ENCODE peak calls at places on chromosomes 11 and 22, in four cellular contexts. V, O, K and D are unnamed samples.
A peak's percentile ranks its signal among the peaks of the same experiment; 100 is the strongest.

GRCh38 chr11:109971184-109971523 is 122.0 kb upstream of the ZC3H12C start:
- DNase-seq in V (peak; percentile 85), O (no peak), K (peak; percentile 89), D (peak; percentile 90)

GRCh38 chr11:129372609-129373488 is 2.8 kb upstream of the BARX2 start:
- DNase-seq in O (peak; percentile 25), K (no peak), V (no peak), D (no peak)

GRCh38 chr11:40321537-40321936 is 1137.9 kb downstream of the LRRC4C start:
- DNase-seq in K (no peak), V (no peak), O (no peak), D (no peak)

GRCh38 chr22:27331526-27332281 is 469.9 kb downstream of the MN1 start:
- DNase-seq in O (no peak), V (peak; percentile 48), K (peak; percentile 88), D (peak; percentile 60)

GRCh38 chr11:112082729-112083128 is 3.8 kb downstream of the TIMM8B start:
- DNase-seq in K (peak; percentile 18), V (peak; percentile 44), O (no peak), D (no peak)

GRCh38 chr22:46074771-46075551 is 75.4 kb upstream of the PPARA start:
- DNase-seq in K (no peak), V (peak; percentile 32), O (no peak), D (peak; percentile 30)

GRCh38 chr11:107591098-107591445 is at the start of gene ELMOD1:
- DNase-seq in K (peak; percentile 34), O (peak; percentile 65), V (peak; percentile 3), D (peak; percentile 51)

GRCh38 chr22:43100223-43100622 is 10.3 kb upstream of the BIK start:
- DNase-seq in V (no peak), O (no peak), K (no peak), D (no peak)

GRCh38 chr11:77819921-77820564 is 479 bp downstream of the RSF1 start:
- DNase-seq in O (peak; percentile 41), V (peak; percentile 23), K (peak; percentile 33), D (peak; percentile 42)

GRCh38 chr11:70289582-70289981 is 19.1 kb downstream of the PPFIA1 start:
- DNase-seq in O (no peak), V (no peak), K (no peak), D (no peak)

GRCh38 chr11:74170694-74171629 is at the start of the genes C2CD3 and PPME1:
- DNase-seq in K (peak; percentile 100), V (peak; percentile 100), O (peak; percentile 91), D (peak; percentile 99)

GRCh38 chr11:40787243-40787642 is 672.2 kb downstream of the LRRC4C start:
- DNase-seq in O (no peak), K (no peak), V (no peak), D (no peak)

GRCh38 chr11:1225386-1226225 is 2.7 kb downstream of the MUC5B start:
- DNase-seq in O (no peak), K (no peak), V (no peak), D (no peak)